ENCODE peak calls at places on chromosomes 16 and 17, in seven cellular contexts. Z is cardiac fibroblast, L is AG04449, C is GM10248, W is GM12892, A is amygdala, E is posterior cingulate gyrus. X is an unnamed sample.

GRCh38 chr17:73901249-73901648 is 257.0 kb upstream of the SDK2 start:
- DNase-seq in Z (no peak), L (no peak), E (no peak), A (no peak), C (no peak), W (no peak), X (no peak)

GRCh38 chr16:87507351-87508069 is 14.7 kb upstream of the ZCCHC14 start:
- DNase-seq in E (peak; percentile 50), Z (peak; percentile 31), A (no peak), L (no peak), W (no peak), C (no peak), X (no peak)

GRCh38 chr16:14286381-14287230 is 215.5 kb downstream of the MRTFB start:
- DNase-seq in C (no peak), A (no peak), Z (peak; percentile 57), W (peak; percentile 46), L (no peak), E (peak; percentile 86), X (peak; percentile 30)

GRCh38 chr17:39196820-39197331 is 593 bp downstream of the CACNB1 start:
- DNase-seq in E (no peak), A (no peak), C (no peak), W (no peak), L (no peak), Z (no peak), X (no peak)

GRCh38 chr16:52825882-52826281 is 226.8 kb downstream of the CHD9NB start:
- DNase-seq in L (no peak), C (no peak), E (no peak), A (no peak), Z (no peak), W (no peak), X (no peak)

GRCh38 chr17:2171725-2172446 is 117.0 kb downstream of the HIC1 start:
- DNase-seq in C (no peak), A (peak; percentile 22), Z (peak; percentile 99), L (peak; percentile 97), W (no peak), E (peak; percentile 78), X (no peak)

GRCh38 chr16:3223913-3224515 is 10.9 kb downstream of the ZNF200 start:
- DNase-seq in W (no peak), C (no peak), L (no peak), Z (peak; percentile 3), E (no peak), A (no peak), X (no peak)

GRCh38 chr16:77437859-77438258 is 3.0 kb upstream of the ADAMTS18 start:
- DNase-seq in C (no peak), L (no peak), W (no peak), A (no peak), E (no peak), Z (no peak), X (no peak)

GRCh38 chr16:70349783-70350182 is 3.1 kb downstream of the DDX19A start:
- DNase-seq in W (no peak), Z (no peak), L (no peak), C (no peak), E (peak; percentile 22), A (no peak), X (no peak)

GRCh38 chr16:48444574-48444973 is 59.4 kb upstream of the SIAH1 start:
- DNase-seq in C (no peak), W (no peak), E (no peak), Z (peak; percentile 90), A (no peak), L (no peak), X (no peak)

GRCh38 chr17:69339937-69340336 is 13.0 kb upstream of the ABCA5 start:
- DNase-seq in L (no peak), C (no peak), W (no peak), Z (no peak), A (no peak), E (no peak), X (no peak)

GRCh38 chr17:79811888-79812205 is 15.0 kb upstream of the CBX8 start:
- DNase-seq in E (no peak), L (no peak), A (no peak), C (no peak), Z (no peak), W (no peak), X (no peak)

GRCh38 chr16:84555418-84556196 is 51.1 kb upstream of the MEAK7 start:
- DNase-seq in C (no peak), W (no peak), L (no peak), E (peak; percentile 93), Z (no peak), A (peak; percentile 73), X (no peak)

GRCh38 chr16:79009911-79010310 is 590.6 kb downstream of the MAF start:
- DNase-seq in A (no peak), L (no peak), Z (no peak), W (no peak), E (no peak), C (no peak), X (no peak)

GRCh38 chr17:80797741-80798594 is 193.7 kb upstream of the CHMP6 start:
- DNase-seq in C (no peak), E (no peak), W (no peak), L (no peak), Z (no peak), A (no peak), X (no peak)

GRCh38 chr17:72386619-72387237 is 265.9 kb downstream of the SOX9 start:
- DNase-seq in L (no peak), W (no peak), Z (no peak), C (no peak), E (no peak), A (no peak), X (no peak)

GRCh38 chr17:32689348-32689747 is 187.6 kb downstream of the MYO1D start:
- DNase-seq in L (no peak), A (no peak), Z (no peak), W (no peak), E (no peak), C (no peak), X (no peak)

GRCh38 chr17:15456972-15457722 is 10.3 kb downstream of the CDRT4 start:
- DNase-seq in Z (peak; percentile 90), A (peak; percentile 71), C (no peak), L (peak; percentile 52), E (peak; percentile 95), W (no peak), X (no peak)

GRCh38 chr16:8295436-8295835 is 294.9 kb downstream of the TMEM114 start:
- DNase-seq in W (no peak), A (no peak), E (no peak), C (no peak), L (no peak), Z (no peak), X (no peak)

GRCh38 chr17:14762736-14763479 is 462.0 kb downstream of the HS3ST3B1 start:
- DNase-seq in Z (no peak), C (no peak), L (no peak), E (no peak), W (no peak), A (no peak), X (no peak)

GRCh38 chr16:65782537-65783290 is 583.8 kb upstream of the CDH5 start:
- DNase-seq in C (no peak), E (no peak), Z (peak; percentile 93), L (peak; percentile 56), A (no peak), W (no peak), X (no peak)

GRCh38 chr17:11807606-11808005 is 189.7 kb downstream of the ZNF18 start:
- DNase-seq in A (no peak), C (no peak), Z (no peak), E (no peak), W (no peak), L (no peak), X (no peak)

GRCh38 chr16:64434526-64435069 is 687.3 kb downstream of the CDH11 start:
- DNase-seq in L (no peak), E (no peak), A (no peak), C (no peak), Z (no peak), W (no peak), X (no peak)

GRCh38 chr16:54462766-54463165 is 176.2 kb upstream of the IRX3 start:
- DNase-seq in C (no peak), Z (no peak), W (no peak), E (no peak), L (no peak), A (no peak), X (no peak)

GRCh38 chr17:32461853-32462617 is 17.7 kb downstream of the PSMD11 start:
- DNase-seq in W (no peak), E (no peak), A (no peak), C (no peak), Z (peak; percentile 61), L (no peak), X (peak; percentile 54)